ENCODE peak calls at places on chromosomes 11 and 22, in ten cellular contexts. One of them, this sample, is unnamed.

GRCh38 chr11:60889869-60890311 is 16.5 kb downstream of the PRPF19 start:
- DNase-seq in HCEC 1CT: no peak
- DNase-seq in Kasumi-1: no peak
- DNase-seq in NCI-H1417: no peak
- DNase-seq in thoracic aorta: no peak
- DNase-seq in activated T-helper 9 cell treated with anti-CD3 and anti-CD28 coated beads, Interleukin-2, amount 50 U/mL, for 16 hours: no peak
- DNase-seq in EH: no peak
- DNase-seq in M059J: no peak
- DNase-seq in globus pallidus: no peak
- DNase-seq in nephron progenitor cell: no peak
- DNase-seq in this sample: no peak

GRCh38 chr22:37824674-37825641 is 1.8 kb downstream of the GALR3 start:
- DNase-seq in HCEC 1CT: no peak
- DNase-seq in Kasumi-1: no peak
- DNase-seq in NCI-H1417: no peak
- DNase-seq in thoracic aorta: no peak
- DNase-seq in activated T-helper 9 cell treated with anti-CD3 and anti-CD28 coated beads, Interleukin-2, amount 50 U/mL, for 16 hours: no peak
- DNase-seq in EH: peak
- DNase-seq in M059J: no peak
- DNase-seq in globus pallidus: no peak
- DNase-seq in nephron progenitor cell: peak
- DNase-seq in this sample: no peak

GRCh38 chr22:19554834-19555404 is 30.7 kb upstream of the CLDN5 start:
- DNase-seq in HCEC 1CT: peak
- DNase-seq in Kasumi-1: no peak
- DNase-seq in NCI-H1417: no peak
- DNase-seq in thoracic aorta: no peak
- DNase-seq in activated T-helper 9 cell treated with anti-CD3 and anti-CD28 coated beads, Interleukin-2, amount 50 U/mL, for 16 hours: no peak
- DNase-seq in EH: peak
- DNase-seq in M059J: peak
- DNase-seq in globus pallidus: no peak
- DNase-seq in nephron progenitor cell: peak
- DNase-seq in this sample: no peak

GRCh38 chr22:38460367-38460952 is 5.5 kb upstream of the KCNJ4 start:
- DNase-seq in HCEC 1CT: no peak
- DNase-seq in Kasumi-1: no peak
- DNase-seq in NCI-H1417: peak
- DNase-seq in thoracic aorta: no peak
- DNase-seq in activated T-helper 9 cell treated with anti-CD3 and anti-CD28 coated beads, Interleukin-2, amount 50 U/mL, for 16 hours: no peak
- DNase-seq in EH: no peak
- DNase-seq in M059J: no peak
- DNase-seq in globus pallidus: no peak
- DNase-seq in nephron progenitor cell: no peak
- DNase-seq in this sample: no peak

GRCh38 chr11:79421820-79422219 is 19.0 kb downstream of the TENM4 start:
- DNase-seq in HCEC 1CT: no peak
- DNase-seq in Kasumi-1: no peak
- DNase-seq in NCI-H1417: peak
- DNase-seq in thoracic aorta: no peak
- DNase-seq in activated T-helper 9 cell treated with anti-CD3 and anti-CD28 coated beads, Interleukin-2, amount 50 U/mL, for 16 hours: no peak
- DNase-seq in EH: no peak
- DNase-seq in M059J: no peak
- DNase-seq in globus pallidus: no peak
- DNase-seq in nephron progenitor cell: no peak
- DNase-seq in this sample: no peak

GRCh38 chr11:12110714-12111481 is 508 bp downstream of the MICAL2 start:
- DNase-seq in HCEC 1CT: no peak
- DNase-seq in Kasumi-1: no peak
- DNase-seq in NCI-H1417: peak
- DNase-seq in thoracic aorta: no peak
- DNase-seq in activated T-helper 9 cell treated with anti-CD3 and anti-CD28 coated beads, Interleukin-2, amount 50 U/mL, for 16 hours: peak
- DNase-seq in EH: peak
- DNase-seq in M059J: peak
- DNase-seq in globus pallidus: no peak
- DNase-seq in nephron progenitor cell: peak
- DNase-seq in this sample: no peak

GRCh38 chr11:121067453-121067852 is 33.6 kb upstream of the TECTA start:
- DNase-seq in HCEC 1CT: no peak
- DNase-seq in Kasumi-1: no peak
- DNase-seq in NCI-H1417: peak
- DNase-seq in thoracic aorta: no peak
- DNase-seq in activated T-helper 9 cell treated with anti-CD3 and anti-CD28 coated beads, Interleukin-2, amount 50 U/mL, for 16 hours: no peak
- DNase-seq in EH: no peak
- DNase-seq in M059J: no peak
- DNase-seq in globus pallidus: peak
- DNase-seq in nephron progenitor cell: no peak
- DNase-seq in this sample: no peak

GRCh38 chr11:45091563-45092392 is 54.7 kb upstream of the PRDM11 start:
- DNase-seq in HCEC 1CT: peak
- DNase-seq in Kasumi-1: no peak
- DNase-seq in NCI-H1417: peak
- DNase-seq in thoracic aorta: no peak
- DNase-seq in activated T-helper 9 cell treated with anti-CD3 and anti-CD28 coated beads, Interleukin-2, amount 50 U/mL, for 16 hours: no peak
- DNase-seq in EH: peak
- DNase-seq in M059J: peak
- DNase-seq in globus pallidus: no peak
- DNase-seq in nephron progenitor cell: no peak
- DNase-seq in this sample: no peak

GRCh38 chr11:12853325-12853651 is 155.8 kb upstream of the RASSF10 start:
- DNase-seq in HCEC 1CT: no peak
- DNase-seq in Kasumi-1: no peak
- DNase-seq in NCI-H1417: no peak
- DNase-seq in thoracic aorta: no peak
- DNase-seq in activated T-helper 9 cell treated with anti-CD3 and anti-CD28 coated beads, Interleukin-2, amount 50 U/mL, for 16 hours: no peak
- DNase-seq in EH: no peak
- DNase-seq in M059J: no peak
- DNase-seq in globus pallidus: no peak
- DNase-seq in nephron progenitor cell: no peak
- DNase-seq in this sample: no peak

GRCh38 chr11:64447717-64448598 is 89.0 kb downstream of the RPS6KA4 start:
- DNase-seq in HCEC 1CT: peak
- DNase-seq in Kasumi-1: no peak
- DNase-seq in NCI-H1417: peak
- DNase-seq in thoracic aorta: no peak
- DNase-seq in activated T-helper 9 cell treated with anti-CD3 and anti-CD28 coated beads, Interleukin-2, amount 50 U/mL, for 16 hours: no peak
- DNase-seq in EH: peak
- DNase-seq in M059J: peak
- DNase-seq in globus pallidus: peak
- DNase-seq in nephron progenitor cell: peak
- DNase-seq in this sample: no peak

GRCh38 chr11:133947298-133947905 is 9.4 kb downstream of the IGSF9B start:
- DNase-seq in HCEC 1CT: peak
- DNase-seq in Kasumi-1: peak
- DNase-seq in NCI-H1417: peak
- DNase-seq in thoracic aorta: no peak
- DNase-seq in activated T-helper 9 cell treated with anti-CD3 and anti-CD28 coated beads, Interleukin-2, amount 50 U/mL, for 16 hours: peak
- DNase-seq in EH: peak
- DNase-seq in M059J: peak
- DNase-seq in globus pallidus: no peak
- DNase-seq in nephron progenitor cell: peak
- DNase-seq in this sample: no peak

GRCh38 chr22:40215266-40215665 is 37.5 kb downstream of the TNRC6B start:
- DNase-seq in HCEC 1CT: no peak
- DNase-seq in Kasumi-1: peak
- DNase-seq in NCI-H1417: no peak
- DNase-seq in thoracic aorta: no peak
- DNase-seq in activated T-helper 9 cell treated with anti-CD3 and anti-CD28 coated beads, Interleukin-2, amount 50 U/mL, for 16 hours: no peak
- DNase-seq in EH: peak
- DNase-seq in M059J: no peak
- DNase-seq in globus pallidus: peak
- DNase-seq in nephron progenitor cell: no peak
- DNase-seq in this sample: no peak

GRCh38 chr11:6362868-6363678 is 27.2 kb upstream of the SMPD1 start:
- DNase-seq in HCEC 1CT: peak
- DNase-seq in Kasumi-1: peak
- DNase-seq in NCI-H1417: peak
- DNase-seq in thoracic aorta: peak
- DNase-seq in activated T-helper 9 cell treated with anti-CD3 and anti-CD28 coated beads, Interleukin-2, amount 50 U/mL, for 16 hours: peak
- DNase-seq in EH: peak
- DNase-seq in M059J: peak
- DNase-seq in globus pallidus: peak
- DNase-seq in nephron progenitor cell: peak
- DNase-seq in this sample: no peak

GRCh38 chr22:20131593-20131855 is at the start of gene ZDHHC8:
- DNase-seq in HCEC 1CT: no peak
- DNase-seq in Kasumi-1: no peak
- DNase-seq in NCI-H1417: no peak
- DNase-seq in thoracic aorta: no peak
- DNase-seq in activated T-helper 9 cell treated with anti-CD3 and anti-CD28 coated beads, Interleukin-2, amount 50 U/mL, for 16 hours: peak
- DNase-seq in EH: peak
- DNase-seq in M059J: no peak
- DNase-seq in globus pallidus: no peak
- DNase-seq in nephron progenitor cell: no peak
- DNase-seq in this sample: no peak

GRCh38 chr22:42365337-42365865 is 66.8 kb downstream of the NFAM1 start:
- DNase-seq in HCEC 1CT: no peak
- DNase-seq in Kasumi-1: no peak
- DNase-seq in NCI-H1417: peak
- DNase-seq in thoracic aorta: no peak
- DNase-seq in activated T-helper 9 cell treated with anti-CD3 and anti-CD28 coated beads, Interleukin-2, amount 50 U/mL, for 16 hours: no peak
- DNase-seq in EH: peak
- DNase-seq in M059J: no peak
- DNase-seq in globus pallidus: no peak
- DNase-seq in nephron progenitor cell: no peak
- DNase-seq in this sample: no peak

GRCh38 chr22:29152381-29153138 is 53.1 kb upstream of the EMID1 start:
- DNase-seq in HCEC 1CT: no peak
- DNase-seq in Kasumi-1: no peak
- DNase-seq in NCI-H1417: no peak
- DNase-seq in thoracic aorta: peak
- DNase-seq in activated T-helper 9 cell treated with anti-CD3 and anti-CD28 coated beads, Interleukin-2, amount 50 U/mL, for 16 hours: no peak
- DNase-seq in EH: no peak
- DNase-seq in M059J: no peak
- DNase-seq in globus pallidus: peak
- DNase-seq in nephron progenitor cell: no peak
- DNase-seq in this sample: no peak

GRCh38 chr22:36036167-36036624 is 7.6 kb upstream of the RBFOX2 start:
- DNase-seq in HCEC 1CT: no peak
- DNase-seq in Kasumi-1: no peak
- DNase-seq in NCI-H1417: peak
- DNase-seq in thoracic aorta: no peak
- DNase-seq in activated T-helper 9 cell treated with anti-CD3 and anti-CD28 coated beads, Interleukin-2, amount 50 U/mL, for 16 hours: no peak
- DNase-seq in EH: no peak
- DNase-seq in M059J: no peak
- DNase-seq in globus pallidus: no peak
- DNase-seq in nephron progenitor cell: no peak
- DNase-seq in this sample: no peak

GRCh38 chr11:31816467-31817053 is 5.4 kb upstream of the PAX6 start:
- DNase-seq in HCEC 1CT: no peak
- DNase-seq in Kasumi-1: no peak
- DNase-seq in NCI-H1417: peak
- DNase-seq in thoracic aorta: no peak
- DNase-seq in activated T-helper 9 cell treated with anti-CD3 and anti-CD28 coated beads, Interleukin-2, amount 50 U/mL, for 16 hours: no peak
- DNase-seq in EH: no peak
- DNase-seq in M059J: peak
- DNase-seq in globus pallidus: no peak
- DNase-seq in nephron progenitor cell: peak
- DNase-seq in this sample: no peak

GRCh38 chr11:86183694-86184093 is 60.9 kb upstream of the EED start:
- DNase-seq in HCEC 1CT: peak
- DNase-seq in Kasumi-1: no peak
- DNase-seq in NCI-H1417: no peak
- DNase-seq in thoracic aorta: no peak
- DNase-seq in activated T-helper 9 cell treated with anti-CD3 and anti-CD28 coated beads, Interleukin-2, amount 50 U/mL, for 16 hours: peak
- DNase-seq in EH: peak
- DNase-seq in M059J: peak
- DNase-seq in globus pallidus: no peak
- DNase-seq in nephron progenitor cell: no peak
- DNase-seq in this sample: no peak